ENCODE peak calls at places on chromosomes 16 and 17, in seven cellular contexts. B is A549, D is adrenal gland, F is testis, A is IMR-90, S is stomach, V is upper lobe of left lung. L is an unnamed sample.

GRCh38 chr17:66847704-66848103 is 12.8 kb downstream of the CACNG5 start:
- DNase-seq in D (no peak), B (no peak), S (no peak), A (no peak), V (no peak), F (no peak), L (no peak)

GRCh38 chr17:8332688-8333087 is 7.0 kb upstream of the ODF4 start:
- DNase-seq in S (no peak), B (no peak), D (peak; percentile 43), A (no peak), V (no peak), F (no peak), L (no peak)

GRCh38 chr17:34673516-34673915 is 94.1 kb downstream of the TMEM132E start:
- DNase-seq in S (no peak), D (no peak), A (no peak), F (no peak), V (no peak), B (no peak), L (no peak)

GRCh38 chr17:45939398-45939797 is 45.0 kb downstream of the MAPT start:
- DNase-seq in F (no peak), A (no peak), V (no peak), B (no peak), S (no peak), D (no peak), L (no peak)

GRCh38 chr17:2926019-2926650 is 129.9 kb downstream of the RAP1GAP2 start:
- DNase-seq in F (no peak), V (no peak), D (no peak), S (no peak), B (no peak), A (peak; percentile 57), L (no peak)

GRCh38 chr17:49944451-49944850 is 24.5 kb upstream of the DLX4 start:
- DNase-seq in F (no peak), B (no peak), A (no peak), V (no peak), S (no peak), D (no peak), L (no peak)

GRCh38 chr16:1909661-1910231 is 8.5 kb downstream of the HS3ST6 start:
- DNase-seq in A (no peak), B (no peak), V (no peak), S (no peak), D (no peak), F (no peak), L (no peak)

GRCh38 chr17:15123593-15124590 is 141.2 kb downstream of the PMP22 start:
- DNase-seq in V (no peak), S (no peak), F (no peak), A (peak; percentile 76), B (no peak), D (no peak), L (no peak)

GRCh38 chr17:77148959-77149510 is 8.3 kb downstream of the SEC14L1 start:
- DNase-seq in D (no peak), S (no peak), A (no peak), B (no peak), F (no peak), V (no peak), L (no peak)

GRCh38 chr17:78970834-78971763 is 8.6 kb downstream of the LGALS3BP start:
- DNase-seq in A (peak; percentile 72), F (peak; percentile 90), B (peak; percentile 91), V (peak; percentile 79), D (peak; percentile 53), S (peak; percentile 86), L (peak; percentile 96)

GRCh38 chr17:51240275-51240674 is 19.6 kb downstream of the MBTD1 start:
- DNase-seq in D (no peak), F (no peak), A (no peak), B (no peak), S (no peak), V (no peak), L (no peak)

GRCh38 chr17:42153919-42154491 is 784 bp downstream of the RAB5C start:
- DNase-seq in S (no peak), A (peak; percentile 29), V (no peak), D (peak; percentile 56), F (no peak), B (no peak), L (no peak)

GRCh38 chr16:89629827-89630610 is 16.6 kb downstream of the DPEP1 start:
- DNase-seq in B (no peak), S (no peak), D (no peak), F (no peak), A (no peak), V (no peak), L (no peak)

GRCh38 chr16:83113317-83113716 is 486.5 kb downstream of the CDH13 start:
- DNase-seq in V (peak; percentile 40), S (no peak), A (peak; percentile 31), D (no peak), F (peak; percentile 72), B (peak; percentile 10), L (no peak)

DNA sequence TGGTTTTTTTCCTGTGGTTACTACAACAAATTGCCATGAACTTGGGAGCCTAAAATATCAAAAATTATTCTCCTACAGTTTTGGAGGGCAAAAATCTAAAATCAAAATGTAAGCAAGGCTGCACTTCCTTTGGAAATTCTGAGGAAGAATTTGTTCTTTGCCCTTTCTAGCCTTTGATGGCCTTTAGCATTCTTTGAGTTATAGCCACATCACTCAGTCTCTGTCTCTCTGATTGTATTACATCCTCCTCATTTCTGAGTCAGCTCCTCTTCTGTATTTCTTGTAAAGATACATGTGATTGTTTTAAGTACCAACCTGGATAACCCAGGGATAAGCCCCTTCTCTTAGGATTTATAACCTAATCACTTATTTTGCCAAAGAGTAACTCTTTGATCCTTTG is 282.0 kb downstream of the BCAS3 start:
- DNase-seq in F (no peak), D (no peak), B (no peak), S (no peak), V (no peak), A (no peak), L (no peak)
- TF ChIP-seq POLR2A in F (no peak), D (no peak), B (no peak), S (no peak), V (no peak), A (no peak), L (no peak)

GRCh38 chr17:57873261-57874057 is 23.6 kb upstream of the MRPS23 start:
- DNase-seq in V (no peak), A (no peak), D (no peak), B (no peak), F (no peak), S (no peak), L (no peak)

GRCh38 chr17:57876023-57876865 is 26.4 kb upstream of the MRPS23 start:
- DNase-seq in V (no peak), A (peak; percentile 40), B (no peak), F (no peak), D (no peak), S (no peak), L (no peak)

GRCh38 chr17:57874058-57874419 is 24.2 kb upstream of the MRPS23 start:
- DNase-seq in A (no peak), S (no peak), D (no peak), B (no peak), V (no peak), F (no peak), L (no peak)

GRCh38 chr17:57875109-57876022 is 25.5 kb upstream of the MRPS23 start:
- DNase-seq in A (peak; percentile 99), S (peak; percentile 71), F (peak; percentile 78), B (peak; percentile 98), V (peak; percentile 83), D (peak; percentile 91), L (no peak)

GRCh38 chr17:57874434-57875108 is 24.7 kb upstream of the MRPS23 start:
- DNase-seq in S (no peak), V (peak; percentile 46), B (no peak), F (peak; percentile 78), A (peak; percentile 95), D (peak; percentile 47), L (no peak)
- TF ChIP-seq POLR2A in S (no peak), V (no peak), B (no peak), F (no peak), A (no peak), D (no peak), L (no peak)

GRCh38 chr17:57953703-57954420 is 1.4 kb downstream of the CUEDC1 start:
- DNase-seq in S (no peak), A (no peak), F (no peak), D (no peak), V (no peak), B (no peak), L (no peak)

GRCh38 chr17:57957120-57957850 is 2.1 kb upstream of the CUEDC1 start:
- DNase-seq in F (no peak), S (peak; percentile 17), V (peak; percentile 3), D (no peak), A (no peak), B (no peak), L (peak; percentile 72)

GRCh38 chr17:57954421-57955182 is 610 bp downstream of the CUEDC1 start:
- DNase-seq in D (peak; percentile 69), S (peak; percentile 50), V (peak; percentile 65), A (peak; percentile 46), B (peak; percentile 90), F (peak; percentile 60), L (peak; percentile 45)

GRCh38 chr17:57956311-57957119 is 1.3 kb upstream of the CUEDC1 start:
- DNase-seq in B (no peak), V (no peak), A (no peak), S (peak; percentile 20), F (no peak), D (no peak), L (no peak)

DNA sequence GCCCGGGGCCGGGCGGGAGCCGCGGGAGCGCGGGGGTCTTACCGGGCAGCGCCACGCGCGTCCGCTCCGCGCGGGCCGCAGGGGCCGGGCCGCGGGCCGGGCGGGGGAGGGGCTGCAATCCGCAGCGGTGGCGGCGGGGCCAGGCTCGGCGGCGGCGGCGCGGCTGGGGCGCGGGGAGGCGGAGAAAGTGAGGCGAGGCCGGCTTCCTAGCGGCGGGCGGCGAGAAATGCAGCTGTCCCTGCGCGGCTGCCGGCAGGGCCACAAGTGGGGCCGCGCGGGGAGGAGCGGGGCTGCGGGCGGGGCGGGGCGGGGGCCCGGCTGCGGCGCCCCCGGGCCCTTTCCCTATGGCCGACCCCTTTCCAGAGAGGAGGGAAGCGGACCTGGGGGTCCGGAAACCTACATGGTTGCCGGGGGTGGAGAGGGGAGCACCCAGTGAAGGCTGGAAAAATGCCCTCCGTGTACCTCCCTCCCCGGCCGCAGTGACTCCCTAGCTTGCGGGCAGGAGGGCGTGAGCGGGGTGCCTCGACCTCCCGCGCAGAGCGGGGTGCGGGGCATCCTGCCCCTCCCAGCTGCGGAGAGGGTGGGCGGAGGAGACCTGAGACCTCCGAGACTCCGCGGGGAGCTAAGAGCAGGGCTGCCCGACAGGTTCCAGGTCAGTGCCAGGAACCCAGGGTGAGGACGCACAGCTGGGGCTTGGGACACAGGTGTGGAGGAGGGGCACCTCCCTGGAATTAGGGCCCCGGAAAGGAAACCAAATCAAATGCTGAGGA is at the start of gene CUEDC1:
- DNase-seq in S (peak; percentile 84), V (peak; percentile 79), F (peak; percentile 68), D (peak; percentile 74), A (peak; percentile 39), B (peak; percentile 76), L (peak; percentile 91)
- TF ChIP-seq POLR2A in S (no peak), V (no peak), F (no peak), D (peak; percentile 57), A (no peak), B (peak; percentile 70), L (no peak)

DNA sequence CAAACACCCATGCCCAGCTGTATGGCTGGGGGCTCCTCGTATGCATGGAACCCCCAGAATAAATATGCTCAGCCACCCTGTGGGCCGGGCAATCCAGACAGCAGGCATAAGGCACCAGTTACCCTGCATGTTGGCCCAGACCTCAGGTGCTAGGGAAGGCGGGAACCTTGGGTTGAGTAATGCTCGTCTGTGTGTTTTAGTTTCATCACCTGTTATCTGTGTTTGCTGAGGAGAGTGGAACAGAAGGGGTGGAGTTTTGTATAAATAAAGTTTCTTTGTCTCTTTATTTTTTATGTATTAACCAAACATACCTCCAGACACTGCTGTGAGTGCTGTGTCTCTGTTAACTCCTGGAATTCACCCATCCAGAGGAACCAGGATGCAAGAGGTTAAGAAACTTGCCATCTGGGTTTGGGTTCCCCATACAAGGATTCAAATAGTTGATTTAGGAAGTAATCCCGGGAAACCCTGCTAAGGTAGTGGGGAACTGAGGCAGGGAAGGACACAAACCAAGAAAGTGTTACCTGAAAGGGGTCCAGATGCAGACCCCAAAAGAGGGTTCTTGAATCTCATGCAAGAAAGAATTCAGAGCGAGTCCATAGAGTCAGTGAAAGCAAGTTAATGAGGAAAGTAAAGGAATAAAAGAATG is 37.4 kb upstream of the IL21R start:
- DNase-seq in A (no peak), V (peak; percentile 71), S (peak; percentile 62), F (no peak), D (no peak), B (peak; percentile 44), L (no peak)
- TF ChIP-seq POLR2A in A (no peak), V (no peak), S (no peak), F (no peak), D (no peak), B (no peak), L (no peak)

L was measured in esophagus muscularis mucosa.